ENCODE peak calls at places on chromosomes 11 and 22, in four cellular contexts. U is H9, H is H1, F is mesendoderm. M is an unnamed sample.
A peak's percentile ranks its signal among the peaks of the same experiment; 100 is the strongest.

GRCh38 chr11:115334932-115335788 is 169.1 kb downstream of the CADM1 start:
- DNase-seq in H (no peak), F (peak; percentile 25), U (no peak), M (peak; percentile 52)

GRCh38 chr11:65505434-65506315 is 6.8 kb downstream of the MALAT1 start:
- DNase-seq in H (no peak), F (peak; percentile 22), U (peak; percentile 30), M (peak; percentile 52)

GRCh38 chr22:33328789-33329296 is 270.7 kb upstream of the SYN3 start:
- DNase-seq in H (no peak), F (peak; percentile 77), U (no peak), M (peak; percentile 86)

GRCh38 chr11:1082728-1083620 is 8.3 kb downstream of the MUC2 start:
- DNase-seq in H (no peak), U (no peak), F (no peak), M (no peak)

GRCh38 chr11:73028621-73029020 is 113.5 kb downstream of the FCHSD2 start:
- DNase-seq in F (no peak), H (no peak), U (no peak), M (no peak)

GRCh38 chr11:82899191-82899820 is 924 bp downstream of the PRCP start:
- DNase-seq in U (no peak), H (no peak), F (peak; percentile 28), M (no peak)

GRCh38 chr11:15327786-15328231 is 213.1 kb downstream of the INSC start:
- DNase-seq in U (peak; percentile 87), H (peak; percentile 60), F (peak; percentile 90), M (peak; percentile 51)

GRCh38 chr11:35583126-35583525 is 35.1 kb upstream of the FJX1 start:
- DNase-seq in F (no peak), U (no peak), H (no peak), M (peak; percentile 56)

GRCh38 chr22:23146842-23147205 is 1.5 kb downstream of the RAB36 start:
- DNase-seq in F (no peak), H (no peak), U (no peak), M (no peak)

GRCh38 chr11:134312807-134313206 is 19.0 kb upstream of the GLB1L2 start:
- DNase-seq in F (no peak), H (no peak), U (no peak), M (no peak)

GRCh38 chr11:71438650-71439049 is 9.5 kb downstream of the DHCR7 start:
- DNase-seq in U (no peak), H (no peak), F (no peak), M (no peak)

GRCh38 chr11:1217151-1217550 is 5.7 kb upstream of the MUC5B start:
- DNase-seq in H (no peak), U (peak; percentile 14), F (no peak), M (no peak)

GRCh38 chr11:38990841-38991240 is 2392.8 kb upstream of the RAG2 start:
- DNase-seq in U (no peak), F (no peak), H (no peak), M (no peak)

GRCh38 chr11:76738618-76739220 is 44.4 kb upstream of the TSKU start:
- DNase-seq in H (no peak), U (no peak), F (no peak), M (no peak)
- H3K4me1 ChIP-seq in H (peaks cover 15% of the 10 kb centered on the region), U (peaks cover 4% of the 10 kb centered on the region), F (peaks cover 22% of the 10 kb centered on the region), M (peaks cover 2% of the 10 kb centered on the region)

DNA sequence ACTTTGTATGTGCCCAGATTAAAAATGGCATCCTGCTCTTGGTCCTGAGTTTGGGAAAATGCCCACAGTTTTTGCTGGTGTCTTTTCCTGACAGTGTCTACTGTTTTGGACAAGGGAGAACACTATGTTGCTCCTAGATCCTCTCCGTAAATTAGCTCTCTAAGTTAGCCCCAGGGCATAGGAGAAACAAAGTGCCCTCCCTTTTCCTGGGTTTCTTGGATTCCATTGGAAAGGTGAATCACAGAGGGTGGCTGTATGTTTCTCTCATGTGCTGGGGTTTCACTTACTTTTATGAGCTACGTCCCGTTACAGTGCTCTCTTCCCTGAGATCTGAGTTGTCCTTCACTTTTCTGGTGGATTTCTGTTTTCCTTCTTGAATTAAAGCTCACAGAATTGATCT is 782.8 kb downstream of the CNTN5 start:
- DNase-seq in H (no peak), U (no peak), F (peak; percentile 4), M (no peak)
- H3K56ac ChIP-seq in H (no peak overlapping the region), U (no peak overlapping the region), F (no peak overlapping the region), M (no peak overlapping the region)

GRCh38 chr22:44496844-44497217 is 1.2 kb downstream of the RTL6 start:
- DNase-seq in U (no peak), H (no peak), F (no peak), M (no peak)
- H4K8ac ChIP-seq in U (no peak overlapping the region), H (no peak overlapping the region), F (no peak overlapping the region), M (peak overlapping the region; percentile 91)

GRCh38 chr11:87421422-87421821 is 383.7 kb downstream of the TMEM135 start:
- DNase-seq in U (peak; percentile 72), H (peak; percentile 44), F (peak; percentile 94), M (peak; percentile 87)

GRCh38 chr11:87422566-87422965 is 384.8 kb downstream of the TMEM135 start:
- DNase-seq in U (no peak), H (no peak), F (peak; percentile 92), M (peak; percentile 22)

GRCh38 chr11:87425943-87426342 is 388.2 kb downstream of the TMEM135 start:
- DNase-seq in H (peak; percentile 10), U (no peak), F (peak; percentile 48), M (peak; percentile 62)

GRCh38 chr11:87425391-87425790 is 387.7 kb downstream of the TMEM135 start:
- DNase-seq in H (no peak), F (peak; percentile 20), U (no peak), M (peak; percentile 59)

DNA sequence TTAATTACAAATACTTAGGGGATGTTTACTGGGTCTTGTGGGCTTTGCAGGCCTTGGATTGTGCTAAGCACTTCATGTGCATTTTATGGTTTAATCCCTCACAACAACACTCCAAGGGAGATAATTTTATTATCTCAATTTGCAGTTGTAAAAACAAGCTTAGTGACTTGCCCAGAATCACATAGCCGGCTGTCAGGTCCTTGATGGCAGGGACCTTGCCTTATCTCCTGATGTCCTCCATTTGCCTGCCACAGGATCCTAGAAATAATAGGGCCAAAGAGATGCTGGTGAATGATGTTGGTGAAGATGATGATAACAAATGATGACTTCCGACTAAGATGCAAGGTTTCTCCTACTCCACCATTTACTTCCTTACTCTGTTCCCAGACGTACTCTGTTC is 385.4 kb downstream of the TMEM135 start:
- DNase-seq in F (peak; percentile 82), H (no peak), U (no peak), M (no peak)
- H3K4me1 ChIP-seq in F (peaks cover 4% of the 10 kb centered on the region), H (no peaks in the 10 kb centered on the region), U (peaks cover 5% of the 10 kb centered on the region), M (peaks cover 15% of the 10 kb centered on the region)

DNA sequence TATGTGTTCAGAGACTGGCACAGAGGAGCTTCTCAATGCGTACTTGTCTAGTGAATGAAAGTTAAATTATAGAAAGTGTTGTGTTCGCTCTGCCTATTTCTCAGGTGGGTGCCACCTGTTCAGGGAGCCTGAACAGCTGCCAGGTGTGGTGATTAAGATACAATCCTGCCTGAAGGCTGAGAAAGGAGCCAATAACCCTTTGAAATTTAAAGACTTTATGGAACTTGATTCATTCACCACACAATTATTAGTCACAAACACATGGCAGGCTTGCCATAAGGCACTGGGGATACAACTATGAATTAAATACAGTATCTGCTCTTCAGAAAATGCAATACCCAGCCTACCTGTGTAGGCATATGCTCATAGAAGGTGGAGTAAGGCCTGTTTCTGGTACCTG is 92.9 kb upstream of the AMOTL1 start:
- DNase-seq in H (no peak), F (no peak), U (no peak), M (no peak)
- H3K56ac ChIP-seq in H (no peak overlapping the region), F (no peak overlapping the region), U (no peak overlapping the region), M (no peak overlapping the region)

GRCh38 chr11:93783362-93783761 is 720 bp upstream of the MED17 start:
- DNase-seq in U (no peak), F (no peak), H (no peak), M (no peak)
- H4K8ac ChIP-seq in U (no peak overlapping the region), F (no peak overlapping the region), H (no peak overlapping the region), M (peak overlapping the region; percentile 92)

GRCh38 chr22:21861290-21861848 is 6.1 kb downstream of the MAPK1 start:
- DNase-seq in U (no peak), F (no peak), H (no peak), M (no peak)

GRCh38 chr22:21862386-21863242 is 4.8 kb downstream of the MAPK1 start:
- DNase-seq in F (no peak), U (no peak), H (no peak), M (no peak)

GRCh38 chr22:21861856-21862255 is 5.6 kb downstream of the MAPK1 start:
- DNase-seq in F (no peak), H (no peak), U (no peak), M (no peak)

GRCh38 chr22:21858025-21858764 is 9.2 kb downstream of the MAPK1 start:
- DNase-seq in U (no peak), F (no peak), H (no peak), M (no peak)

GRCh38 chr22:21860640-21861039 is 6.8 kb downstream of the MAPK1 start:
- DNase-seq in U (no peak), F (no peak), H (no peak), M (no peak)
- H3K4me1 ChIP-seq in U (peaks cover 8% of the 10 kb centered on the region), F (peaks cover 5% of the 10 kb centered on the region), H (peaks cover 17% of the 10 kb centered on the region), M (peaks cover 14% of the 10 kb centered on the region)

GRCh38 chr11:126111458-126112116 is 48.9 kb upstream of the CDON start:
- DNase-seq in H (no peak), U (no peak), F (no peak), M (no peak)
- H3K56ac ChIP-seq in H (no peak overlapping the region), U (no peak overlapping the region), F (no peak overlapping the region), M (no peak overlapping the region)

M was measured in IMR-90.